ENCODE peak calls at places on chromosomes 1 and 21, in six cellular contexts. N is sigmoid colon, B is Panc1, S is transverse colon, H is GM12878, Y is spleen. Q is an unnamed sample.

GRCh38 chr1:244010191-244010590 is 40.9 kb upstream of the ZBTB18 start:
- DNase-seq in N (no peak), B (no peak), S (no peak), H (no peak), Y (no peak), Q (no peak)

GRCh38 chr1:54279457-54279856 is 79.5 kb downstream of the MRPL37 start:
- DNase-seq in N (no peak), B (no peak), S (no peak), H (no peak), Y (no peak), Q (no peak)

GRCh38 chr1:162596514-162597170 is 35.1 kb downstream of the UAP1 start:
- DNase-seq in N (no peak), B (no peak), S (no peak), H (no peak), Y (no peak), Q (no peak)

GRCh38 chr1:151881479-151881878 is 27.8 kb downstream of the THEM4 start:
- DNase-seq in N (no peak), B (no peak), S (no peak), H (no peak), Y (no peak), Q (no peak)

GRCh38 chr1:111565079-111565478 is 54.5 kb upstream of the RAP1A start:
- DNase-seq in N (peak), B (no peak), S (no peak), H (no peak), Y (no peak), Q (no peak)

GRCh38 chr1:43549921-43550597 is 19.4 kb downstream of the PTPRF start:
- DNase-seq in N (peak), B (no peak), S (peak), H (no peak), Y (no peak), Q (no peak)

GRCh38 chr1:5988596-5989285 is 3.5 kb downstream of the NPHP4 start:
- DNase-seq in N (no peak), B (no peak), S (no peak), H (no peak), Y (peak), Q (no peak)

GRCh38 chr1:2269193-2269921 is 41.2 kb downstream of the SKI start:
- DNase-seq in N (no peak), B (no peak), S (no peak), H (no peak), Y (no peak), Q (no peak)

GRCh38 chr1:150106331-150106730 is 38.8 kb downstream of the VPS45 start:
- DNase-seq in N (no peak), B (no peak), S (no peak), H (no peak), Y (no peak), Q (no peak)

GRCh38 chr1:25492323-25492722 is 51.1 kb upstream of the LDLRAP1 start:
- DNase-seq in N (no peak), B (no peak), S (no peak), H (no peak), Y (no peak), Q (no peak)

GRCh38 chr1:25500694-25501093 is 42.7 kb upstream of the LDLRAP1 start:
- DNase-seq in N (no peak), B (no peak), S (no peak), H (no peak), Y (no peak), Q (no peak)

DNA sequence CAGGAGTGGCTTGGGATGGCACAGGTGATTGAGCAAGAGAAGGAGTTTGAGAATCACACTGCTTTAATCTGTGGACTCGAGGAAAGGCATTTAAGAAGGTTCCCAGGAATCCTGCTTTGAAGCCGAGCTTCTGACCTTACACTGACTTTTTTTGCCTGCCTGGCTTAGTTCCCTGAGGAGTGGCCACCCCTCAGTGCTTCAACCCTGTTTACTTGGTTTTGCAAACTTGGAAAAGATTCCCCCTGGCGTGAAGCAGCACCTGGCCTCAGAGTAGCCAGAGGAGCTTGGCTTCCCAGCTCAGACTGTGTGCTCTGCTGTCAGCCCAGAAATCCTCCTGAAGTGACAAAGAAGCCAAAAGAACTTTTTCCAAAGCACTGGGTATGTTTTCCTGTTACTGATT is 48.5 kb upstream of the LDLRAP1 start:
- DNase-seq in N (no peak), B (no peak), S (no peak), H (no peak), Y (no peak), Q (no peak)
- TF ChIP-seq POLR2AphosphoS5 in N (no peak), B (no peak), S (no peak), H (no peak), Y (no peak), Q (no peak)

DNA sequence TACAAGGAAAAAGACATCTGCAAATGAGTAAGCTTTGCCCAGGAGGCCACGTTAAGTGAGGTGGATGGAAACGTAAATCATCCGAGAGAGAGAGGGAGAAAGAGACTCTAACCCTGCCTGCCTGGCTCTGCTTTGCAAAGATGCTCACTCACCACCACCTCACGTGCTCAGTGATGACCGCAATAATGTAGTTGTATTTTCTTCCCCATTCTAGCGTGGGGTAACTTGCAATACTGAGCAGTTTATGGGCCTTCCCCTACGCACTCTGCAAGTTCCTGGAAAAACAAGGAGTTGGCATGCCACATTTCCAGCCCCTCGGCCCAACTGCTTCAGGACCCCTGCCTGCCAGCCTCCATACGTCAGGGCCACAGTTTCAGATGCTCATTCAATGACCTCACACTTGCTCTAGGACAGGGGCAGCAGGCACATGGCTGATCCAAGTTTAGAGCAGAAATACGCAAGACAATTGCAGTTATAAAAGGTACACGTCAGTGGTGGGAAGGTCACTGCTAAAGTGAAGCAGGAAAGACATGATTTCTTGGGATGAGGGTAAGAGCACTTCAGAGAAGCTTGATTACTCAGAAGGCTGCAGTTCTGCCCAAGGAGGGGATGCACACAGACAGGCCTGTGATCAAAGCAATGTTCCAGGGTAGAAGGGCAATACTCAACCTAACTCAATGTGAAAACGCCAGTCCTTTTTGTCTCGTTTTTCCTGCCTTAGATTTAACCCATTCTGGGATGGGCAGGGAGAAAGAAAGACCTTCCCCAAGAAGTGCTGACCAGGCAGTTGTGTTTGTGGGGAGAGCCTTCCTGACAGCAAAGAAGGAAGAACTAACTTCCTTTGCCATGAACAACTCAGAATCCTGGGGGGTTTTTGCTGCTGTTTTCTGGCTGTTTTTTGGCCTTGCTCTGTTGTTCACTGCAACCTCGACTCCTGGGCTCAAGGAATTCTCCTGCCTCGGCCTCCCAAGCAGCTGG is 112.3 kb upstream of the RAB4A start:
- DNase-seq in N (no peak), B (no peak), S (no peak), H (no peak), Y (no peak), Q (peak)
- TF ChIP-seq POLR2AphosphoS5 in N (no peak), B (no peak), S (no peak), H (no peak), Y (peak), Q (peak)

DNA sequence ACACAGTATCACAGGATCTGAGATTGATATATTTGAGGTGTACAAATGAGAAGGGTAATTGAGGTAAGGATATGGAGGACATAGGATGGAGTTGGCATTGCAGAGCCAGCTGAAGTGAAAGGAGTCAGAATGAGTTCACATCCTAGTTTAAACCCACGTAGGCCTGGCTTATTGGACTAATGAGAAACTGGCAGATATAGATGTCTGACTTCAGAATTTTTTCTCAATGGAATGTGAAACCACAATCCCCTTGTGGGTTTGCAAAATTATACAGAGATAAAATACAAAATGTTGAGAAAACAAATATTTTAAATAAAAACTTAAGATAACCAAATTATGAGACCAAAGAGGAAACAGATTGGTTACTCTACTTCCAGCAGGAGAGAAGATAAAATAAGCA is 277.5 kb upstream of the LRRC7 start:
- DNase-seq in N (no peak), B (no peak), S (no peak), H (no peak), Y (no peak), Q (no peak)
- TF ChIP-seq POLR2AphosphoS5 in N (no peak), B (no peak), S (no peak), H (no peak), Y (no peak), Q (no peak)

DNA sequence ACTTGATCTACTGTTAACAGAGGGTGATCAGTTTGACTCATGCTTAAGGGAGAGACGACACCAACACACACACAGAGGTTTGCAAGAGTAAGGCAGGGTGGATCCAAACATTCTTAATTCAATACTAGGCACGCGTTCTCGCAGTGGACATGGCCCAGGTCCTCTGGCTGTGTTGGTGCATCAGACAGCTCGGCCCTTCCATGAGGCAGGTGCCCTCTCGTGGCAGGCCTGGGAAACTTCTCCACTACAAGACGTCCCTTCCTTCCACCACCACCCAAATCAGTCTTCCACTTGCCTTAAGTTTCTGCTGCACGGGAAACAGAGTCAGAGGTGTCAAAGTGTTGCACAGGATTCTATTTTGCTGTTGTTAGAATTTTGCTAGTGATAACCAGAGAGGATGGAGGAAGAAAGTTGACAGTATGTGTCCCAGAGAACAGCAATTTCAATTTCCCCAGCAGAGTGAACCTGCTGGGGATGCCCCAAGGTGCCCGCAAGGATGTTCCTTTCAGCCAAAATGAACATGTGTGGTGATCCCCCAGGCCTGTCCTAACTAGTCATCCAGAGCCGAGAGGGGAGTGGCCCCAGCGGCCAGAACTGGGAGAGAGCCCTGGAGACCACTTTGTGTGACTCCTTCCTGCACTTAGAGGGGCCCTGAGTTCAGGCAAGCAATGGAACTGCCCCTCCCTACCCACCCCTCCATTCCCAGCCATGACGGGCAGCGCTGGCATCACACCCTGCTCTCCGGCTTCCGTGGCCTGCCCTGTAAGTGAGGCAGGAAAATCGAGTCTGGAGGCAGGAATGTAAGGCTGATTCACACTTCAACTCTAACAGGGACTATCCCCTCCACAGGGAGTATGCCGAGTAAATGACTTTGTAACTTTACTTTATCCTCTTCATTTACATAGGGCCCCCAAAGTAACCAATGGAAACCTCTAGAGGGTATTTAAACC is 34.8 kb downstream of the MX1 start:
- DNase-seq in N (peak), B (peak), S (peak), H (no peak), Y (peak), Q (peak)
- TF ChIP-seq POLR2AphosphoS5 in N (peak), B (no peak), S (peak), H (peak), Y (peak), Q (no peak)

DNA sequence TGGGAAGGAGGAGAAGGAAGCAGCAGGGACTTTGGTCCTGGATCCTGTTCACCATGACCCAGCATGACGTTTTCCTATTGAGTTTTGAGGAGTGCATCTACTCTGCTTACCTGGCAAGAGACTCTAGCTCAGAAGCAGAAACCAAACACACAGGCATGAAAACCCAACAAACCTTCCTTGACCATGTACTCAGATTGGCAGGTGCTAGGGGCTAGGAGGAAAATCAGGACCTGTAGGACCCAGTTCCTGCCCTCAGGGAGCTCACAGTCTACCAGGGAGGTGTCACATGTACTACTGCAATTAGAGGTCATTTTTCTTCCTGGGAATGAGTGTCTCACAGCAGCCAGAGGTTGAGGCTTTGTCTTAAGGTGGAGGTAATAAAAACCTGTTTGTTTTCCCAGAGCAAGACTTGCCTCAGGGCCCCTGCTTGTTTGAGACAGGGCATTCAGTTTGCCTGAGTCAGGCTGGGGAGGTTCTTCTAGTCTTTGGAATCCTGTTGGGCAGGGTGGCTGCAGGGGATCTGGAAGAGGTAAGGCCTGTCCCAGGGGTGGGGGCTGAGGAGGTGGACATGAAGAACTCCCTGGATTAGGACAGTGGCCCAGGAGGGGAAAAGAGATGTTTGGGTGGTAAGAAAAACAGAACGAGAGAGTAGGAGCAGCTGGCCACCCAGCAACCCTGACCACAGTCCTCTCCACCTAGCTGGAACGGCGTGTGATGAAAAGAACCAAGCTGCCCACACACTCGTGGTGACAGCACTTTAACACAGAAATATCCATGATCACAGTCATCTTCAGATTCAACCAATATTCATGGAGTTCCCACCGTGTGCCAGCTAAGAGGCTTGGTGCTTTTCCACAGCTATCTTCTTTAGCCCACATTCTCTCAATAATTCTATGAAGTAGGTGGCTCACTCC is 30.8 kb downstream of the IER5 start:
- DNase-seq in N (no peak), B (no peak), S (no peak), H (no peak), Y (no peak), Q (no peak)
- TF ChIP-seq POLR2AphosphoS5 in N (no peak), B (no peak), S (no peak), H (no peak), Y (no peak), Q (no peak)